ENCODE peak calls at places on chromosome 9, in nine cellular contexts. Q is tibial artery, U is ovary, A is neural crest cell, W is T-helper 17 cell, J is lower lobe of right lung, V is NCI-H526 treated with DMSO at 0.1 percent for 48 hours, F is GM23338, Z is NB4. G is an unnamed sample.

GRCh38 chr9:127204771-127205470 is 59.7 kb upstream of the GARNL3 start:
- DNase-seq in A (no peak), Q (no peak), J (no peak), U (no peak), V (no peak), F (peak), W (no peak), Z (peak), G (no peak)

GRCh38 chr9:90925581-90926257 is 124.1 kb downstream of the SYK start:
- DNase-seq in V (no peak), Q (no peak), F (no peak), U (no peak), Z (no peak), A (no peak), W (no peak), J (no peak), G (peak)

GRCh38 chr9:98189412-98189811 is 3.0 kb downstream of the CORO2A start:
- DNase-seq in V (no peak), F (no peak), J (no peak), U (no peak), A (no peak), W (no peak), Z (no peak), Q (no peak), G (no peak)

GRCh38 chr9:130631331-130632080 is 32.9 kb upstream of the PRDM12 start:
- DNase-seq in J (no peak), W (no peak), F (no peak), Z (no peak), V (no peak), Q (no peak), U (no peak), A (no peak), G (no peak)

GRCh38 chr9:124699575-124699974 is 71.5 kb downstream of the NR6A1 start:
- DNase-seq in A (no peak), W (no peak), F (no peak), J (no peak), U (no peak), V (no peak), Z (no peak), Q (no peak), G (no peak)

GRCh38 chr9:112520069-112520468 is 33.4 kb downstream of the KIAA1958 start:
- DNase-seq in V (no peak), F (no peak), Q (no peak), Z (no peak), W (no peak), A (no peak), U (no peak), J (no peak), G (no peak)

GRCh38 chr9:109499631-109500120 is 1.6 kb upstream of the PTPN3 start:
- DNase-seq in Z (no peak), F (peak), J (peak), A (peak), W (no peak), Q (peak), V (peak), U (no peak), G (no peak)

GRCh38 chr9:87427851-87428506 is 69.7 kb upstream of the DAPK1 start:
- DNase-seq in Z (no peak), V (no peak), Q (no peak), J (no peak), F (no peak), W (no peak), A (no peak), U (no peak), G (no peak)

GRCh38 chr9:928363-929042 is 48.0 kb upstream of the DMRT3 start:
- DNase-seq in Q (no peak), W (no peak), U (no peak), A (no peak), V (no peak), J (no peak), F (peak), Z (peak), G (no peak)

GRCh38 chr9:68552700-68553099 is 12.0 kb upstream of the TMEM252 start:
- DNase-seq in Q (no peak), F (no peak), J (no peak), A (no peak), U (no peak), V (no peak), Z (no peak), W (no peak), G (peak)

GRCh38 chr9:123322771-123323481 is 33.1 kb upstream of the CRB2 start:
- DNase-seq in A (no peak), F (no peak), V (no peak), Q (no peak), Z (peak), W (no peak), J (no peak), U (no peak), G (no peak)

GRCh38 chr9:127927457-127928231 is 2.9 kb downstream of the PIP5KL1 start:
- DNase-seq in Q (no peak), J (peak), V (peak), U (no peak), W (peak), F (peak), Z (no peak), A (no peak), G (no peak)

GRCh38 chr9:134928796-134929559 is 11.3 kb upstream of the FCN1 start:
- DNase-seq in V (no peak), F (no peak), J (peak), A (no peak), Z (peak), U (no peak), W (no peak), Q (peak), G (no peak)

GRCh38 chr9:114155967-114156294 is 594 bp downstream of the COL27A1 start:
- DNase-seq in Z (peak), J (no peak), V (no peak), U (peak), F (peak), W (no peak), A (no peak), Q (no peak), G (no peak)

GRCh38 chr9:96382175-96382574 is 1.3 kb downstream of the SLC35D2 start:
- DNase-seq in F (no peak), J (no peak), V (no peak), W (no peak), Q (no peak), U (no peak), Z (peak), A (no peak), G (no peak)

GRCh38 chr9:121633736-121634135 is 17.7 kb upstream of the DAB2IP start:
- DNase-seq in Z (no peak), Q (no peak), V (no peak), F (no peak), J (no peak), U (no peak), W (no peak), A (no peak), G (no peak)

GRCh38 chr9:135163023-135163780 is 75.7 kb downstream of the OLFM1 start:
- DNase-seq in Q (no peak), Z (no peak), W (no peak), U (no peak), V (no peak), F (no peak), A (no peak), J (no peak), G (no peak)

GRCh38 chr9:131960805-131961495 is 118.7 kb downstream of the MED27 start:
- DNase-seq in Q (no peak), V (peak), J (no peak), W (no peak), U (no peak), A (peak), F (no peak), Z (no peak), G (no peak)

GRCh38 chr9:100011062-100011681 is 87.6 kb downstream of the ERP44 start:
- DNase-seq in U (no peak), F (peak), Q (no peak), V (peak), J (no peak), Z (peak), W (peak), A (peak), G (peak)

GRCh38 chr9:100408541-100409175 is 18.3 kb upstream of the MSANTD3 start:
- DNase-seq in Q (no peak), A (no peak), F (no peak), U (no peak), J (no peak), Z (peak), V (no peak), W (no peak), G (no peak)

GRCh38 chr9:33988219-33988890 is 60.3 kb downstream of the UBAP2 start:
- DNase-seq in Q (no peak), Z (no peak), W (no peak), V (peak), J (no peak), U (no peak), A (no peak), F (no peak), G (peak)

GRCh38 chr9:111136180-111136579 is 97.9 kb upstream of the LPAR1 start:
- DNase-seq in W (no peak), V (no peak), Z (no peak), U (no peak), J (no peak), A (no peak), Q (no peak), F (no peak), G (no peak)

GRCh38 chr9:5389109-5389732 is 48.5 kb downstream of the PLGRKT start:
- DNase-seq in Z (peak), F (no peak), Q (no peak), J (no peak), V (no peak), U (no peak), W (no peak), A (no peak), G (peak)

GRCh38 chr9:137273616-137274320 is 3.8 kb upstream of the TOR4A start:
- DNase-seq in V (no peak), Z (no peak), F (no peak), U (no peak), W (no peak), Q (no peak), J (peak), A (no peak), G (no peak)

GRCh38 chr9:98142182-98142924 is 23.3 kb upstream of the TRIM14 start:
- DNase-seq in A (no peak), Z (no peak), W (no peak), F (no peak), V (no peak), Q (no peak), U (no peak), J (peak), G (no peak)

GRCh38 chr9:33164138-33164809 is 2.9 kb downstream of the B4GALT1 start:
- DNase-seq in A (no peak), J (no peak), V (no peak), F (no peak), W (no peak), U (no peak), Z (no peak), Q (no peak), G (no peak)

GRCh38 chr9:135501261-135502167 is 1.0 kb downstream of the MRPS2 start:
- DNase-seq in V (no peak), A (no peak), Z (peak), U (peak), Q (peak), J (peak), W (no peak), F (no peak), G (no peak)

GRCh38 chr9:138065287-138065686 is 187.7 kb downstream of the CACNA1B start:
- DNase-seq in J (no peak), W (no peak), Z (no peak), V (no peak), U (no peak), Q (no peak), F (no peak), A (no peak), G (no peak)

GRCh38 chr9:121321039-121321503 is 49.0 kb downstream of the STOM start:
- DNase-seq in Q (no peak), F (no peak), A (no peak), V (no peak), Z (peak), J (peak), W (no peak), U (no peak), G (peak)

GRCh38 chr9:119697996-119698395 is 328.8 kb upstream of the BRINP1 start:
- DNase-seq in J (no peak), A (no peak), F (no peak), W (no peak), V (no peak), Q (no peak), Z (no peak), U (no peak), G (no peak)

GRCh38 chr9:116154976-116155699 is 1.5 kb downstream of the PAPPA start:
- DNase-seq in W (no peak), J (no peak), Z (no peak), V (no peak), U (peak), Q (peak), F (peak), A (no peak), G (peak)

GRCh38 chr9:20658677-20659473 is 25.2 kb upstream of the FOCAD start:
- DNase-seq in A (no peak), V (no peak), W (no peak), Q (no peak), Z (peak), F (peak), J (no peak), U (no peak), G (peak)

GRCh38 chr9:82184524-82184923 is 196.0 kb downstream of the SPATA31D1 start:
- DNase-seq in A (no peak), Z (no peak), V (no peak), J (no peak), F (no peak), Q (no peak), W (no peak), U (no peak), G (no peak)

GRCh38 chr9:36870960-36871359 is 163.1 kb downstream of the PAX5 start:
- DNase-seq in J (no peak), Z (no peak), F (no peak), Q (no peak), U (no peak), A (no peak), W (no peak), V (no peak), G (no peak)

GRCh38 chr9:35501941-35502340 is 12.0 kb downstream of the RUSC2 start:
- DNase-seq in U (no peak), F (no peak), A (no peak), Q (no peak), J (no peak), W (no peak), Z (no peak), V (no peak), G (no peak)

GRCh38 chr9:35226685-35227084 is 64.9 kb downstream of the UNC13B start:
- DNase-seq in J (no peak), U (no peak), A (no peak), W (no peak), V (no peak), Z (no peak), F (no peak), Q (no peak), G (no peak)